ENCODE peak calls at places on chromosome 20, in eight cellular contexts. H is activated naive CD8-positive, alpha-beta T cell treated with anti-CD3 and anti-CD28 coated beads, Interleukin-2, amount 50 U/mL, for 24 hours; I is H1; V is heart left ventricle; Z is tibial nerve; R is anterior cingulate cortex; L is memory B cell; N is stimulated activated CD4-positive, alpha-beta T cell treated with anti-CD3 and anti-CD28 coated beads, Interleukin-4, amount 100 ng/mL, for 1 hour. Q is an unnamed sample.
A peak's percentile ranks its signal among the peaks of the same experiment; 100 is the strongest.

GRCh38 chr20:62517168-62517567 is 41.4 kb upstream of the GATA5 start:
- DNase-seq in R (no peak), L (no peak), N (no peak), V (no peak), Z (no peak), H (no peak), I (no peak), Q (no peak)

GRCh38 chr20:17287503-17287902 is 60.7 kb downstream of the PCSK2 start:
- DNase-seq in L (no peak), N (no peak), R (no peak), I (no peak), V (no peak), Z (no peak), H (no peak), Q (no peak)

GRCh38 chr20:44936510-44936909 is 23.7 kb downstream of the TOMM34 start:
- DNase-seq in H (no peak), L (no peak), I (no peak), Z (no peak), N (no peak), R (no peak), V (no peak), Q (no peak)

GRCh38 chr20:17648782-17649730 is 33.0 kb downstream of the RRBP1 start:
- DNase-seq in I (no peak), V (no peak), H (peak; percentile 57), R (no peak), Z (no peak), L (no peak), N (peak; percentile 33), Q (peak; percentile 35)

GRCh38 chr20:57619053-57619831 is 984 bp downstream of the ZBP1 start:
- DNase-seq in H (peak; percentile 69), L (peak; percentile 68), Z (no peak), N (peak; percentile 48), R (no peak), V (no peak), I (no peak), Q (peak; percentile 84)

GRCh38 chr20:37346526-37347346 is 796 bp downstream of the SRC start:
- DNase-seq in Z (no peak), N (no peak), R (no peak), I (no peak), H (no peak), V (no peak), L (no peak), Q (no peak)

GRCh38 chr20:32526125-32526524 is 59.0 kb downstream of the NOL4L start:
- DNase-seq in I (no peak), L (no peak), R (no peak), Z (no peak), N (no peak), H (no peak), V (no peak), Q (no peak)

GRCh38 chr20:62834967-62835730 is 18.3 kb downstream of the COL9A3 start:
- DNase-seq in H (no peak), I (no peak), V (no peak), Z (no peak), L (no peak), R (no peak), N (no peak), Q (no peak)

GRCh38 chr20:11000416-11000815 is 326.6 kb upstream of the JAG1 start:
- DNase-seq in R (no peak), H (no peak), V (no peak), I (no peak), Z (no peak), L (no peak), N (no peak), Q (no peak)

GRCh38 chr20:33859157-33859695 is 48.1 kb downstream of the CHMP4B start:
- DNase-seq in I (no peak), Z (no peak), V (no peak), R (no peak), H (peak; percentile 25), L (peak; percentile 14), N (peak; percentile 6), Q (peak; percentile 6)

GRCh38 chr20:37315293-37316110 is 26.0 kb downstream of the MANBAL start:
- DNase-seq in V (peak; percentile 84), R (no peak), H (no peak), I (no peak), L (peak; percentile 56), N (no peak), Z (peak; percentile 56), Q (peak; percentile 10)

GRCh38 chr20:46286380-46286779 is 21.9 kb downstream of the CDH22 start:
- DNase-seq in H (no peak), I (no peak), N (no peak), V (no peak), Z (no peak), L (no peak), R (no peak), Q (no peak)

GRCh38 chr20:19631410-19631809 is 126.6 kb upstream of the RIN2 start:
- DNase-seq in L (no peak), I (no peak), H (no peak), R (no peak), Z (no peak), N (no peak), V (no peak), Q (no peak)

GRCh38 chr20:48052492-48052870 is 267.2 kb upstream of the SULF2 start:
- DNase-seq in Z (no peak), V (no peak), R (no peak), I (no peak), H (no peak), N (no peak), L (no peak), Q (no peak)

GRCh38 chr20:62778058-62778457 is 18.2 kb upstream of the MRGBP start:
- DNase-seq in L (no peak), Z (no peak), V (no peak), I (no peak), H (no peak), R (no peak), N (no peak), Q (no peak)

GRCh38 chr20:62139636-62140035 is 3.6 kb downstream of the PSMA7 start:
- DNase-seq in Z (no peak), N (no peak), H (no peak), R (no peak), V (no peak), L (no peak), I (no peak), Q (no peak)

GRCh38 chr20:44208770-44209169 is 1.8 kb downstream of the OSER1 start:
- DNase-seq in V (no peak), R (no peak), L (no peak), I (no peak), H (no peak), Z (no peak), N (no peak), Q (no peak)

GRCh38 chr20:23445596-23446217 is 6.2 kb downstream of the CSTL1 start:
- DNase-seq in R (no peak), I (no peak), N (no peak), Z (no peak), H (no peak), L (no peak), V (no peak), Q (no peak)

GRCh38 chr20:10125757-10126156 is 91.0 kb downstream of the ANKEF1 start:
- DNase-seq in I (no peak), R (no peak), L (no peak), Z (no peak), N (no peak), H (no peak), V (no peak), Q (no peak)

GRCh38 chr20:53967527-53967926 is 102.9 kb downstream of the BCAS1 start:
- DNase-seq in R (no peak), Z (no peak), N (no peak), I (no peak), H (no peak), L (no peak), V (no peak), Q (no peak)

Q was measured in immature natural killer cell.